ENCODE peak calls at places on chromosomes 16 and 17, in four cellular contexts. One of them, this sample, is unnamed.

GRCh38 chr16:66935319-66936011 is at the start of gene CES2:
- DNase-seq in IMR-90: peak; percentile 29
- DNase-seq in mesendoderm: no peak
- DNase-seq in H1: no peak
- DNase-seq in this sample: no peak

GRCh38 chr16:9090101-9090959 is 1.1 kb upstream of the HAPSTR1 start:
- DNase-seq in IMR-90: no peak
- DNase-seq in mesendoderm: peak; percentile 70
- DNase-seq in H1: no peak
- DNase-seq in this sample: peak; percentile 66

GRCh38 chr17:8621585-8621984 is 8.9 kb downstream of the MYH10 start:
- DNase-seq in IMR-90: peak; percentile 59
- DNase-seq in mesendoderm: no peak
- DNase-seq in H1: no peak
- DNase-seq in this sample: no peak

GRCh38 chr17:17205368-17206148 is 575 bp downstream of the PLD6 start:
- DNase-seq in IMR-90: peak; percentile 21
- DNase-seq in mesendoderm: no peak
- DNase-seq in H1: no peak
- DNase-seq in this sample: peak; percentile 59

GRCh38 chr17:18362509-18363020 is 785 bp downstream of the SHMT1 start:
- DNase-seq in IMR-90: no peak
- DNase-seq in mesendoderm: peak; percentile 13
- DNase-seq in H1: no peak
- DNase-seq in this sample: peak; percentile 48

GRCh38 chr17:53996131-53996530 is 173.4 kb downstream of the KIF2B start:
- DNase-seq in IMR-90: no peak
- DNase-seq in mesendoderm: no peak
- DNase-seq in H1: no peak
- DNase-seq in this sample: no peak

GRCh38 chr17:66548158-66548557 is 245.7 kb downstream of the PRKCA start:
- DNase-seq in IMR-90: no peak
- DNase-seq in mesendoderm: peak; percentile 66
- DNase-seq in H1: no peak
- DNase-seq in this sample: no peak

GRCh38 chr16:72878301-72879269 is 169.3 kb downstream of the ZFHX3 start:
- DNase-seq in IMR-90: peak; percentile 75
- DNase-seq in mesendoderm: peak; percentile 16
- DNase-seq in H1: no peak
- DNase-seq in this sample: no peak

GRCh38 chr17:77298811-77299210 is 158.0 kb downstream of the SEC14L1 start:
- DNase-seq in IMR-90: no peak
- DNase-seq in mesendoderm: peak; percentile 53
- DNase-seq in H1: no peak
- DNase-seq in this sample: no peak

GRCh38 chr17:16482253-16482652 is 9.7 kb downstream of the LRRC75A start:
- DNase-seq in IMR-90: no peak
- DNase-seq in mesendoderm: no peak
- DNase-seq in H1: no peak
- DNase-seq in this sample: no peak

GRCh38 chr16:28110074-28110473 is 46.6 kb upstream of the GSG1L start:
- DNase-seq in IMR-90: peak; percentile 79
- DNase-seq in mesendoderm: no peak
- DNase-seq in H1: no peak
- DNase-seq in this sample: no peak

DNA sequence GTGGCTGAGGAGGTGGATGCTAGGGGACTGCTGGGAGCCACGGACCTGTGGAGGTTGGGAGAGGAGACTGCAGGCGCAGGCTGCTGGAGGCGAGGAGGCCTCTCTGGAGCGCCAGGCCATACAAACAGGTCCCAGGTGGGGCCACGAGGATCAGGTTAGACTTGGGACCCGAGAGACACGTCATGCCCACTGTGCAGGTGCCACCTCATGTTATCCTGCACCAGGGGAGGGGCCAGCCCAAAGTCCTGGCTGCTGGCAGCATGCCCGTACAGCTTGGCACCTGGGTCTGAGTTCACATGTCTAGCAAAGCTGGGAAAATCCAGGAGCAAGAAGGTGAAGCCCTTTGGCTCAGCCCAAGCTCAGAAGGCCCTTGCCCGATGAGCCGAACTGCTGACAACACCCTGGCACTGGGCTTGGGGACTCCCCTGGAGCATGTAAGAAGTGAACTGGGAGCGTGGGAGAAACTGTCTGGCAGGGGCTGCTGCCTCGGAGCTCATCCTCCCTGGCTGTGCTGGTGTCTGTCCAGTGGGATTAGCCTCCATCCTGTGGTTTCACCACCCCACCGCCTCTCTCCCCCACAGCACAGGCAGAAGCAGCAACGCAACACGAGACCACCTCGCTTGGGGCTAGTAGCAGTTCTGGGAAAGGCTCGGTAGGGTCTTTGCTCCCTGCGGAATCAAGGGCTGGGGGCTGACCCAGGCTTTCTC is 5.3 kb downstream of the ARHGDIA start:
- DNase-seq in IMR-90: no peak
- DNase-seq in mesendoderm: no peak
- DNase-seq in H1: no peak
- DNase-seq in this sample: peak; percentile 36
- H4K5ac ChIP-seq in IMR-90: peak overlapping the region; percentile 4
- H4K5ac ChIP-seq in mesendoderm: no peak overlapping the region
- H4K5ac ChIP-seq in H1: no peak overlapping the region
- H4K5ac ChIP-seq in this sample: no peak overlapping the region

GRCh38 chr17:81057777-81058176 is 22.8 kb downstream of the BAIAP2 start:
- DNase-seq in IMR-90: no peak
- DNase-seq in mesendoderm: no peak
- DNase-seq in H1: no peak
- DNase-seq in this sample: no peak
- H3K18ac ChIP-seq in IMR-90: no peak overlapping the region
- H3K18ac ChIP-seq in mesendoderm: peak overlapping the region; percentile 16
- H3K18ac ChIP-seq in H1: no peak overlapping the region
- H3K18ac ChIP-seq in this sample: no peak overlapping the region

DNA sequence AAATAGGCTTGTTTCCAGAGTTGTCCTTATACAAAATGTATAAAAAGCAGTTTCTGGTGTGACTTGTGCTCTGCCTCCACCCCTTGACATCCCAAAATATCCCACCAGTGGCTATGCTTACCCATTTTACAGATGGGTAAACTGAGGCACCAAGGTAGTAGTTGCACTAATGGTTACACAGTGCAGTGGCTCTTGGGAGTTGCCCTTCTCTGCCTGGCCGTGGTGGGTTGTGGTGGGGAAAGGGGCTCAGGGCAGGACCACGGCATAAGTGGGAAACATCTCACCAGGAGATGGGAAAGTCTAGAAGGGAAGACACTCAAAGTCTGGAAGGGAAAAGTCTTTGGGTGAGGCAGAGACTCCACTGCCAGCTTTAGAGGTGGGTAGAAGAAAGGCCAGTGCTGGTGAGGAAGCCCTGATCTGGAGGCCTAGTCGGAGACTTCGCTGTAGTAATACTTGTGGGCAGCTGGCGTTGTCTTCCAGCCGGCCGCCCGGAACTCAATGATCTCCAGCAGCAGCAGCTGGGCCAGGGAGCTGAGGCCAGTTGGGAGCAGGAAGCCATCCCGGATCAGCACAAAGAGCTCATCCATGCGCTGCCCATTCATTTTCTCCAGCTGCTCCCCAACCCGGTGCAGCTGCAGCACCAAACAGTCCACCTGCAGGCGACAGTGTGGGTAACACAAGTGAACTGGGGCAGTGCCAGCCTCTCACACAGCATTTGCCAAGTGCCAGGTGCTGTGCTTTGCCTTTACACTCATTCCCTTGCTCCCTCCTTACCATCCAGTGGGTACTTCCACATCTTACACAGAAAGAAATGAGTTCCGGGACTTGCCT is 4.5 kb downstream of the MIF4GD start:
- DNase-seq in IMR-90: no peak
- DNase-seq in mesendoderm: no peak
- DNase-seq in H1: no peak
- DNase-seq in this sample: no peak
- H4K5ac ChIP-seq in IMR-90: no peak overlapping the region
- H4K5ac ChIP-seq in mesendoderm: no peak overlapping the region
- H4K5ac ChIP-seq in H1: no peak overlapping the region
- H4K5ac ChIP-seq in this sample: no peak overlapping the region

DNA sequence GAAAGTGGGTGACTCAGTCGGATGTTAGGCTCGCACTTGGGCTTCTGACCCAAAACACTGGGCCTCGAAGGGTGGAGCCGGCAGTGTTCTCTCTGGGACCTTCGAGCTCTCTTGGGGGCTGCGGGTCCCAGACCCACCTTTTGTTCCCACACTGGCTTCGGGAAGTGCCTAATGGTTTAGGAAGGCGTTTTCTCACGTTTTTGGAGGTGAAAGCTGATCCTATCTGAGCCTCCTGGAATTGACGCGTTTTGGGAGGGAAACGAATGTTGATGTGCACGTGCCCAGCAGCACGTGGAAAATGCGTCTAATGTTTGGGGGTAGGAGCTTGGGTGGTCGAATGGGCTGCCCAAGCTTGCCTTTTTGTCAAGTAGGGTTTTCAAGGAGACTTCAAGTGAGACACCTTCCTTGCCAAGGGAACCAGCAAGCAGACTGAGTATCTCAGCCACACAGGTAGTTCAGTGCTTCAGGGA is 666 bp downstream of the HGS start:
- DNase-seq in IMR-90: peak; percentile 88
- DNase-seq in mesendoderm: peak; percentile 72
- DNase-seq in H1: no peak
- DNase-seq in this sample: no peak
- H3K18ac ChIP-seq in IMR-90: peak overlapping the region; percentile 56
- H3K18ac ChIP-seq in mesendoderm: peak overlapping the region; percentile 57
- H3K18ac ChIP-seq in H1: no peak overlapping the region
- H3K18ac ChIP-seq in this sample: no peak overlapping the region

GRCh38 chr17:50549256-50549941 is 2.4 kb downstream of the SPATA20 start:
- DNase-seq in IMR-90: no peak
- DNase-seq in mesendoderm: no peak
- DNase-seq in H1: no peak
- DNase-seq in this sample: no peak

GRCh38 chr17:50549969-50550368 is 3.0 kb downstream of the SPATA20 start:
- DNase-seq in IMR-90: no peak
- DNase-seq in mesendoderm: no peak
- DNase-seq in H1: no peak
- DNase-seq in this sample: no peak

GRCh38 chr17:50551884-50552283 is 4.9 kb downstream of the SPATA20 start:
- DNase-seq in IMR-90: no peak
- DNase-seq in mesendoderm: no peak
- DNase-seq in H1: no peak
- DNase-seq in this sample: no peak

GRCh38 chr17:50551433-50551815 is 4.5 kb downstream of the SPATA20 start:
- DNase-seq in IMR-90: no peak
- DNase-seq in mesendoderm: no peak
- DNase-seq in H1: no peak
- DNase-seq in this sample: no peak

GRCh38 chr17:50550661-50551432 is 3.9 kb downstream of the SPATA20 start:
- DNase-seq in IMR-90: peak; percentile 85
- DNase-seq in mesendoderm: peak; percentile 94
- DNase-seq in H1: peak; percentile 84
- DNase-seq in this sample: peak; percentile 98
- H4K5ac ChIP-seq in IMR-90: no peak overlapping the region
- H4K5ac ChIP-seq in mesendoderm: no peak overlapping the region
- H4K5ac ChIP-seq in H1: no peak overlapping the region
- H4K5ac ChIP-seq in this sample: no peak overlapping the region

GRCh38 chr17:45410144-45411091 is 22.3 kb downstream of the ARHGAP27 start:
- DNase-seq in IMR-90: no peak
- DNase-seq in mesendoderm: no peak
- DNase-seq in H1: no peak
- DNase-seq in this sample: no peak
- H3K18ac ChIP-seq in IMR-90: no peak overlapping the region
- H3K18ac ChIP-seq in mesendoderm: no peak overlapping the region
- H3K18ac ChIP-seq in H1: no peak overlapping the region
- H3K18ac ChIP-seq in this sample: no peak overlapping the region

DNA sequence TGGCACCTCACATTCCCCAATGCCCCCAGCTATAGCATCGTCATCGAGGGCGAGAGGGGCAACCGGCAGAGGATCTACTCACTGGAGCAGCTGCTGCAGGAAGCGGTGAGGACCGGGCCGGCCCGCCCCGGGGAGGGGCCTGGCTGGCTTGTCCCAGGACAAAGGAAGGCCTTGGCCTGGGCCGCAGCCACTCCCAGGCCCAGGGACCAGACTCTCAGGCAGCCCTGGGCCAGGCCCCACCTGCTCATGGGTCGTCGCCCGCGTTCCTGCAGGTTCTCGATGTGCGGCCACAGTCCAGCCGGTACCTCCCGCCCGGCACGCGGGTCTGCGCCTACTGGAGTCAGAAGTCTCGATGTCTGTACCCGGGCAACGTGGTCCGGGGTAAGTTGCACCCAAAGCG is 53.4 kb downstream of the ACTG1 start:
- DNase-seq in IMR-90: no peak
- DNase-seq in mesendoderm: no peak
- DNase-seq in H1: no peak
- DNase-seq in this sample: no peak
- H4K5ac ChIP-seq in IMR-90: no peak overlapping the region
- H4K5ac ChIP-seq in mesendoderm: no peak overlapping the region
- H4K5ac ChIP-seq in H1: no peak overlapping the region
- H4K5ac ChIP-seq in this sample: no peak overlapping the region

GRCh38 chr16:69890114-69890890 is 60.8 kb upstream of the CLEC18A start:
- DNase-seq in IMR-90: peak; percentile 42
- DNase-seq in mesendoderm: peak; percentile 92
- DNase-seq in H1: no peak
- DNase-seq in this sample: peak; percentile 77
- H3K18ac ChIP-seq in IMR-90: peak overlapping the region; percentile 85
- H3K18ac ChIP-seq in mesendoderm: no peak overlapping the region
- H3K18ac ChIP-seq in H1: peak overlapping the region; percentile 4
- H3K18ac ChIP-seq in this sample: peak overlapping the region; percentile 6

This sample was measured in H9.